ENCODE peak calls at places on chromosomes 11 and 22, in nine cellular contexts. One of them, this sample, is unnamed.
A peak's percentile ranks its signal among the peaks of the same experiment; 100 is the strongest.

GRCh38 chr11:131904756-131905155 is 534.3 kb downstream of the NTM start:
- DNase-seq in cardiac fibroblast: no peak
- DNase-seq in putamen: no peak
- DNase-seq in AG09319: no peak
- DNase-seq in T-helper 1 cell: no peak
- DNase-seq in GM12865: no peak
- DNase-seq in activated B cell treated with CpG ODN at 0.5 μM for 24 hours: no peak
- DNase-seq in A549: no peak
- DNase-seq in activated CD8-positive, alpha-beta memory T cell treated with anti-CD3 and anti-CD28 coated beads for 48 hours: no peak
- DNase-seq in this sample: no peak

GRCh38 chr11:56932572-56933235 is 56.0 kb upstream of the OR5AK2 start:
- DNase-seq in A549: peak; percentile 97
- DNase-seq in GM12865: no peak
- DNase-seq in activated CD8-positive, alpha-beta memory T cell treated with anti-CD3 and anti-CD28 coated beads for 48 hours: no peak
- DNase-seq in putamen: peak; percentile 45
- DNase-seq in AG09319: no peak
- DNase-seq in T-helper 1 cell: no peak
- DNase-seq in activated B cell treated with CpG ODN at 0.5 μM for 24 hours: no peak
- DNase-seq in cardiac fibroblast: peak; percentile 41
- DNase-seq in this sample: no peak

GRCh38 chr11:33701831-33702230 is 1.2 kb upstream of the C11orf91 start:
- DNase-seq in A549: peak; percentile 69
- DNase-seq in putamen: peak; percentile 88
- DNase-seq in cardiac fibroblast: peak; percentile 89
- DNase-seq in GM12865: no peak
- DNase-seq in AG09319: no peak
- DNase-seq in activated B cell treated with CpG ODN at 0.5 μM for 24 hours: no peak
- DNase-seq in T-helper 1 cell: no peak
- DNase-seq in activated CD8-positive, alpha-beta memory T cell treated with anti-CD3 and anti-CD28 coated beads for 48 hours: no peak
- DNase-seq in this sample: no peak

GRCh38 chr11:132402056-132402684 is 1031.8 kb downstream of the NTM start:
- DNase-seq in A549: peak; percentile 0
- DNase-seq in activated CD8-positive, alpha-beta memory T cell treated with anti-CD3 and anti-CD28 coated beads for 48 hours: no peak
- DNase-seq in cardiac fibroblast: peak; percentile 38
- DNase-seq in AG09319: peak; percentile 16
- DNase-seq in T-helper 1 cell: no peak
- DNase-seq in GM12865: peak; percentile 82
- DNase-seq in putamen: peak; percentile 70
- DNase-seq in activated B cell treated with CpG ODN at 0.5 μM for 24 hours: no peak
- DNase-seq in this sample: peak; percentile 82

GRCh38 chr11:123587559-123587958 is 66.9 kb downstream of the SCN3B start:
- DNase-seq in putamen: no peak
- DNase-seq in T-helper 1 cell: no peak
- DNase-seq in GM12865: no peak
- DNase-seq in AG09319: no peak
- DNase-seq in activated CD8-positive, alpha-beta memory T cell treated with anti-CD3 and anti-CD28 coated beads for 48 hours: no peak
- DNase-seq in A549: peak; percentile 63
- DNase-seq in activated B cell treated with CpG ODN at 0.5 μM for 24 hours: no peak
- DNase-seq in cardiac fibroblast: no peak
- DNase-seq in this sample: no peak

GRCh38 chr22:37213218-37213855 is 1.1 kb upstream of the SSTR3 start:
- DNase-seq in T-helper 1 cell: no peak
- DNase-seq in A549: no peak
- DNase-seq in putamen: no peak
- DNase-seq in GM12865: no peak
- DNase-seq in AG09319: no peak
- DNase-seq in cardiac fibroblast: no peak
- DNase-seq in activated B cell treated with CpG ODN at 0.5 μM for 24 hours: peak; percentile 7
- DNase-seq in activated CD8-positive, alpha-beta memory T cell treated with anti-CD3 and anti-CD28 coated beads for 48 hours: no peak
- DNase-seq in this sample: no peak

GRCh38 chr11:108543316-108543955 is 45.3 kb upstream of the POGLUT3 start:
- DNase-seq in T-helper 1 cell: no peak
- DNase-seq in AG09319: no peak
- DNase-seq in A549: no peak
- DNase-seq in activated CD8-positive, alpha-beta memory T cell treated with anti-CD3 and anti-CD28 coated beads for 48 hours: no peak
- DNase-seq in activated B cell treated with CpG ODN at 0.5 μM for 24 hours: no peak
- DNase-seq in cardiac fibroblast: no peak
- DNase-seq in putamen: no peak
- DNase-seq in GM12865: no peak
- DNase-seq in this sample: no peak

GRCh38 chr11:114678125-114679036 is at the start of gene NXPE2:
- DNase-seq in activated B cell treated with CpG ODN at 0.5 μM for 24 hours: no peak
- DNase-seq in cardiac fibroblast: no peak
- DNase-seq in activated CD8-positive, alpha-beta memory T cell treated with anti-CD3 and anti-CD28 coated beads for 48 hours: no peak
- DNase-seq in GM12865: no peak
- DNase-seq in A549: peak; percentile 25
- DNase-seq in T-helper 1 cell: no peak
- DNase-seq in putamen: no peak
- DNase-seq in AG09319: no peak
- DNase-seq in this sample: no peak

GRCh38 chr22:26364066-26365015 is 64.7 kb upstream of the ASPHD2 start:
- DNase-seq in activated B cell treated with CpG ODN at 0.5 μM for 24 hours: no peak
- DNase-seq in GM12865: peak; percentile 87
- DNase-seq in activated CD8-positive, alpha-beta memory T cell treated with anti-CD3 and anti-CD28 coated beads for 48 hours: no peak
- DNase-seq in AG09319: peak; percentile 39
- DNase-seq in cardiac fibroblast: peak; percentile 88
- DNase-seq in T-helper 1 cell: peak; percentile 26
- DNase-seq in A549: peak; percentile 81
- DNase-seq in putamen: peak; percentile 55
- DNase-seq in this sample: peak; percentile 79

GRCh38 chr11:62794201-62794775 is 2.5 kb upstream of the TMEM223 start:
- DNase-seq in putamen: no peak
- DNase-seq in activated CD8-positive, alpha-beta memory T cell treated with anti-CD3 and anti-CD28 coated beads for 48 hours: no peak
- DNase-seq in GM12865: no peak
- DNase-seq in AG09319: no peak
- DNase-seq in activated B cell treated with CpG ODN at 0.5 μM for 24 hours: no peak
- DNase-seq in cardiac fibroblast: no peak
- DNase-seq in A549: no peak
- DNase-seq in T-helper 1 cell: no peak
- DNase-seq in this sample: no peak

GRCh38 chr22:49086181-49086580 is 741.5 kb downstream of the BRD1 start:
- DNase-seq in activated CD8-positive, alpha-beta memory T cell treated with anti-CD3 and anti-CD28 coated beads for 48 hours: no peak
- DNase-seq in AG09319: no peak
- DNase-seq in T-helper 1 cell: no peak
- DNase-seq in activated B cell treated with CpG ODN at 0.5 μM for 24 hours: no peak
- DNase-seq in cardiac fibroblast: no peak
- DNase-seq in GM12865: no peak
- DNase-seq in A549: no peak
- DNase-seq in putamen: no peak
- DNase-seq in this sample: peak; percentile 35

GRCh38 chr11:2652857-2653643 is 46.7 kb downstream of the KCNQ1OT1 start:
- DNase-seq in putamen: no peak
- DNase-seq in AG09319: no peak
- DNase-seq in cardiac fibroblast: peak; percentile 20
- DNase-seq in activated CD8-positive, alpha-beta memory T cell treated with anti-CD3 and anti-CD28 coated beads for 48 hours: no peak
- DNase-seq in A549: no peak
- DNase-seq in T-helper 1 cell: no peak
- DNase-seq in GM12865: no peak
- DNase-seq in activated B cell treated with CpG ODN at 0.5 μM for 24 hours: no peak
- DNase-seq in this sample: no peak

GRCh38 chr22:20324139-20324516 is 4.3 kb upstream of the DGCR6L start:
- DNase-seq in activated B cell treated with CpG ODN at 0.5 μM for 24 hours: no peak
- DNase-seq in GM12865: no peak
- DNase-seq in A549: no peak
- DNase-seq in T-helper 1 cell: no peak
- DNase-seq in cardiac fibroblast: no peak
- DNase-seq in putamen: no peak
- DNase-seq in AG09319: no peak
- DNase-seq in activated CD8-positive, alpha-beta memory T cell treated with anti-CD3 and anti-CD28 coated beads for 48 hours: no peak
- DNase-seq in this sample: no peak

GRCh38 chr11:35798983-35799382 is 136.4 kb downstream of the TRIM44 start:
- DNase-seq in activated B cell treated with CpG ODN at 0.5 μM for 24 hours: no peak
- DNase-seq in cardiac fibroblast: no peak
- DNase-seq in AG09319: no peak
- DNase-seq in GM12865: no peak
- DNase-seq in activated CD8-positive, alpha-beta memory T cell treated with anti-CD3 and anti-CD28 coated beads for 48 hours: no peak
- DNase-seq in A549: no peak
- DNase-seq in T-helper 1 cell: no peak
- DNase-seq in putamen: no peak
- DNase-seq in this sample: no peak

GRCh38 chr11:46677169-46677568 is 23.2 kb downstream of the ARHGAP1 start:
- DNase-seq in activated B cell treated with CpG ODN at 0.5 μM for 24 hours: no peak
- DNase-seq in activated CD8-positive, alpha-beta memory T cell treated with anti-CD3 and anti-CD28 coated beads for 48 hours: no peak
- DNase-seq in cardiac fibroblast: no peak
- DNase-seq in GM12865: no peak
- DNase-seq in T-helper 1 cell: no peak
- DNase-seq in A549: no peak
- DNase-seq in AG09319: no peak
- DNase-seq in putamen: no peak
- DNase-seq in this sample: no peak

GRCh38 chr11:9982796-9983579 is 311.0 kb downstream of the SBF2 start:
- DNase-seq in activated B cell treated with CpG ODN at 0.5 μM for 24 hours: no peak
- DNase-seq in activated CD8-positive, alpha-beta memory T cell treated with anti-CD3 and anti-CD28 coated beads for 48 hours: no peak
- DNase-seq in cardiac fibroblast: peak; percentile 43
- DNase-seq in putamen: no peak
- DNase-seq in AG09319: no peak
- DNase-seq in T-helper 1 cell: no peak
- DNase-seq in GM12865: no peak
- DNase-seq in A549: peak; percentile 97
- DNase-seq in this sample: no peak

GRCh38 chr22:21014202-21015050 is 539 bp upstream of the P2RX6 start:
- DNase-seq in activated B cell treated with CpG ODN at 0.5 μM for 24 hours: peak; percentile 85
- DNase-seq in A549: peak; percentile 70
- DNase-seq in activated CD8-positive, alpha-beta memory T cell treated with anti-CD3 and anti-CD28 coated beads for 48 hours: peak; percentile 83
- DNase-seq in GM12865: peak; percentile 93
- DNase-seq in putamen: peak; percentile 79
- DNase-seq in cardiac fibroblast: peak; percentile 95
- DNase-seq in AG09319: peak; percentile 71
- DNase-seq in T-helper 1 cell: peak; percentile 78
- DNase-seq in this sample: peak; percentile 77

GRCh38 chr11:108609681-108610080 is 16.1 kb upstream of the EXPH5 start:
- DNase-seq in GM12865: no peak
- DNase-seq in activated B cell treated with CpG ODN at 0.5 μM for 24 hours: no peak
- DNase-seq in cardiac fibroblast: peak; percentile 46
- DNase-seq in T-helper 1 cell: no peak
- DNase-seq in A549: peak; percentile 34
- DNase-seq in putamen: no peak
- DNase-seq in activated CD8-positive, alpha-beta memory T cell treated with anti-CD3 and anti-CD28 coated beads for 48 hours: no peak
- DNase-seq in AG09319: no peak
- DNase-seq in this sample: no peak

GRCh38 chr11:79139900-79140299 is 300.9 kb downstream of the TENM4 start:
- DNase-seq in T-helper 1 cell: no peak
- DNase-seq in AG09319: no peak
- DNase-seq in activated CD8-positive, alpha-beta memory T cell treated with anti-CD3 and anti-CD28 coated beads for 48 hours: no peak
- DNase-seq in A549: no peak
- DNase-seq in activated B cell treated with CpG ODN at 0.5 μM for 24 hours: no peak
- DNase-seq in GM12865: no peak
- DNase-seq in putamen: no peak
- DNase-seq in cardiac fibroblast: no peak
- DNase-seq in this sample: no peak

GRCh38 chr11:34206598-34207300 is 101.3 kb downstream of the NAT10 start:
- DNase-seq in T-helper 1 cell: no peak
- DNase-seq in A549: no peak
- DNase-seq in GM12865: no peak
- DNase-seq in putamen: no peak
- DNase-seq in AG09319: no peak
- DNase-seq in cardiac fibroblast: no peak
- DNase-seq in activated B cell treated with CpG ODN at 0.5 μM for 24 hours: no peak
- DNase-seq in activated CD8-positive, alpha-beta memory T cell treated with anti-CD3 and anti-CD28 coated beads for 48 hours: no peak
- DNase-seq in this sample: no peak

GRCh38 chr11:64850979-64851567 is 6.6 kb upstream of the CDC42BPG start:
- DNase-seq in cardiac fibroblast: no peak
- DNase-seq in T-helper 1 cell: peak; percentile 63
- DNase-seq in A549: no peak
- DNase-seq in activated CD8-positive, alpha-beta memory T cell treated with anti-CD3 and anti-CD28 coated beads for 48 hours: peak; percentile 57
- DNase-seq in GM12865: peak; percentile 96
- DNase-seq in putamen: no peak
- DNase-seq in AG09319: no peak
- DNase-seq in activated B cell treated with CpG ODN at 0.5 μM for 24 hours: peak; percentile 78
- DNase-seq in this sample: peak; percentile 95

GRCh38 chr11:75063732-75064314 is 32.9 kb downstream of the OR2AT4 start:
- DNase-seq in AG09319: no peak
- DNase-seq in putamen: no peak
- DNase-seq in GM12865: no peak
- DNase-seq in T-helper 1 cell: no peak
- DNase-seq in activated CD8-positive, alpha-beta memory T cell treated with anti-CD3 and anti-CD28 coated beads for 48 hours: no peak
- DNase-seq in cardiac fibroblast: no peak
- DNase-seq in A549: no peak
- DNase-seq in activated B cell treated with CpG ODN at 0.5 μM for 24 hours: no peak
- DNase-seq in this sample: no peak

GRCh38 chr11:126997196-126997595 is 3.4 kb downstream of the KIRREL3 start:
- DNase-seq in T-helper 1 cell: no peak
- DNase-seq in AG09319: no peak
- DNase-seq in A549: no peak
- DNase-seq in activated CD8-positive, alpha-beta memory T cell treated with anti-CD3 and anti-CD28 coated beads for 48 hours: no peak
- DNase-seq in activated B cell treated with CpG ODN at 0.5 μM for 24 hours: no peak
- DNase-seq in putamen: no peak
- DNase-seq in GM12865: no peak
- DNase-seq in cardiac fibroblast: no peak
- DNase-seq in this sample: no peak

GRCh38 chr11:216081-216974 is 8.8 kb downstream of the RIC8A start:
- DNase-seq in putamen: no peak
- DNase-seq in cardiac fibroblast: no peak
- DNase-seq in AG09319: no peak
- DNase-seq in activated B cell treated with CpG ODN at 0.5 μM for 24 hours: no peak
- DNase-seq in activated CD8-positive, alpha-beta memory T cell treated with anti-CD3 and anti-CD28 coated beads for 48 hours: no peak
- DNase-seq in A549: no peak
- DNase-seq in T-helper 1 cell: no peak
- DNase-seq in GM12865: no peak
- DNase-seq in this sample: no peak

GRCh38 chr11:19753451-19754041 is 40.9 kb downstream of the NAV2 start:
- DNase-seq in activated B cell treated with CpG ODN at 0.5 μM for 24 hours: no peak
- DNase-seq in A549: no peak
- DNase-seq in cardiac fibroblast: no peak
- DNase-seq in GM12865: no peak
- DNase-seq in activated CD8-positive, alpha-beta memory T cell treated with anti-CD3 and anti-CD28 coated beads for 48 hours: no peak
- DNase-seq in T-helper 1 cell: no peak
- DNase-seq in AG09319: no peak
- DNase-seq in putamen: no peak
- DNase-seq in this sample: no peak

GRCh38 chr22:50544746-50545253 is 899 bp upstream of the KLHDC7B start:
- DNase-seq in activated B cell treated with CpG ODN at 0.5 μM for 24 hours: no peak
- DNase-seq in AG09319: no peak
- DNase-seq in GM12865: peak; percentile 42
- DNase-seq in activated CD8-positive, alpha-beta memory T cell treated with anti-CD3 and anti-CD28 coated beads for 48 hours: no peak
- DNase-seq in T-helper 1 cell: no peak
- DNase-seq in putamen: no peak
- DNase-seq in cardiac fibroblast: no peak
- DNase-seq in A549: no peak
- DNase-seq in this sample: peak; percentile 20